ENCODE peak calls at places on chromosomes 13 and 19, in six cellular contexts. G is EL; F is AG20443; O is Calu3; T is GDM1; D is stimulated activated CD4-positive, alpha-beta T cell treated with anti-CD3 and anti-CD28 coated beads, Interleukin-15, amount 100 ng/mL, for 1 hour. L is an unnamed sample.

GRCh38 chr19:34678085-34678412 is 571 bp downstream of the ZNF302 start:
- DNase-seq in G (no peak), O (no peak), D (no peak), F (no peak), T (no peak), L (no peak)

GRCh38 chr13:111017755-111018487 is 97.2 kb upstream of the ARHGEF7 start:
- DNase-seq in T (no peak), F (no peak), G (no peak), D (no peak), O (no peak), L (no peak)

GRCh38 chr19:13865578-13866462 is 11.1 kb upstream of the NANOS3 start:
- DNase-seq in O (no peak), T (peak; percentile 16), G (no peak), D (no peak), F (peak; percentile 58), L (no peak)

GRCh38 chr13:36815069-36815468 is 4.0 kb upstream of the RFXAP start:
- DNase-seq in D (no peak), F (peak; percentile 24), T (no peak), G (peak; percentile 16), O (no peak), L (no peak)

GRCh38 chr19:40565910-40566495 is 10.7 kb upstream of the SHKBP1 start:
- DNase-seq in F (no peak), O (no peak), G (no peak), T (no peak), D (no peak), L (no peak)

GRCh38 chr19:42207767-42208259 is 9.7 kb downstream of the DEDD2 start:
- DNase-seq in F (peak; percentile 89), T (no peak), O (peak; percentile 77), D (no peak), G (peak; percentile 89), L (no peak)

GRCh38 chr19:7762719-7763293 is at the start of gene CLEC4M:
- DNase-seq in G (no peak), T (no peak), F (no peak), D (no peak), O (no peak), L (no peak)

GRCh38 chr19:861756-862528 is 2.5 kb downstream of the CFD start:
- DNase-seq in G (peak; percentile 25), T (peak; percentile 80), F (peak; percentile 70), D (peak; percentile 36), O (no peak), L (peak; percentile 18)

GRCh38 chr19:35986664-35987570 is 8.1 kb upstream of the SDHAF1 start:
- DNase-seq in F (peak; percentile 43), O (peak; percentile 49), G (no peak), D (no peak), T (peak; percentile 47), L (peak; percentile 18)

GRCh38 chr19:11399667-11400066 is 15.6 kb upstream of the EPOR start:
- DNase-seq in O (no peak), T (no peak), G (no peak), D (no peak), F (no peak), L (no peak)

GRCh38 chr19:53431399-53432087 is at the start of gene ZNF761:
- DNase-seq in O (peak; percentile 95), D (peak; percentile 98), G (peak; percentile 91), F (peak; percentile 97), T (peak; percentile 88), L (peak; percentile 89)